ENCODE peak calls at places on chromosomes 11 and 22, in six cellular contexts. Y is SJSA1, Q is spleen, P is left lung, Z is psoas muscle, D is keratinocyte. X is an unnamed sample.

GRCh38 chr11:11425806-11426205 is 72.8 kb upstream of the CSNK2A3 start:
- DNase-seq in D (no peak), Z (no peak), P (no peak), Q (no peak), Y (no peak), X (no peak)

GRCh38 chr22:32325416-32325801 is 32.3 kb upstream of the RFPL3 start:
- DNase-seq in Z (no peak), Q (peak), Y (no peak), P (no peak), D (no peak), X (no peak)

GRCh38 chr11:72491001-72491400 is 56.7 kb upstream of the CLPB start:
- DNase-seq in D (no peak), Y (no peak), Z (no peak), Q (no peak), P (no peak), X (no peak)

GRCh38 chr22:50443202-50443601 is 31.6 kb downstream of the SBF1 start:
- DNase-seq in Y (no peak), D (no peak), P (peak), Q (no peak), Z (peak), X (no peak)

GRCh38 chr22:40392618-40393017 is 22.2 kb downstream of the SGSM3 start:
- DNase-seq in D (no peak), Z (no peak), P (no peak), Y (no peak), Q (no peak), X (no peak)

GRCh38 chr11:112658521-112658920 is 302.7 kb upstream of the NCAM1 start:
- DNase-seq in Q (no peak), Z (no peak), Y (no peak), D (no peak), P (no peak), X (no peak)

GRCh38 chr11:13468750-13469149 is 5.7 kb upstream of the BTBD10 start:
- DNase-seq in Q (no peak), Z (no peak), P (no peak), Y (no peak), D (no peak), X (no peak)

GRCh38 chr11:42631223-42631843 is 680.5 kb upstream of the API5 start:
- DNase-seq in Y (peak), Q (no peak), Z (no peak), P (no peak), D (peak), X (peak)

GRCh38 chr22:27438271-27438980 is 363.1 kb downstream of the MN1 start:
- DNase-seq in Z (no peak), P (peak), D (no peak), Q (no peak), Y (no peak), X (no peak)

GRCh38 chr11:23403210-23404185 is 543.2 kb upstream of the CCDC179 start:
- DNase-seq in P (peak), Y (no peak), D (no peak), Q (no peak), Z (no peak), X (no peak)

GRCh38 chr11:109668973-109669634 is 247.1 kb downstream of the C11orf87 start:
- DNase-seq in Z (no peak), Y (no peak), P (no peak), Q (no peak), D (peak), X (no peak)

GRCh38 chr22:19964701-19965386 is 23.2 kb upstream of the TXNRD2 start:
- DNase-seq in D (no peak), Y (no peak), Q (no peak), P (peak), Z (no peak), X (no peak)

GRCh38 chr11:11568651-11569229 is 53.1 kb downstream of the GALNT18 start:
- DNase-seq in P (no peak), Z (no peak), D (peak), Y (no peak), Q (no peak), X (peak)

GRCh38 chr11:133269272-133269671 is 263.0 kb downstream of the OPCML start:
- DNase-seq in Y (no peak), P (no peak), Q (no peak), Z (no peak), D (no peak), X (no peak)

GRCh38 chr11:12108875-12109453 is 1.4 kb upstream of the MICAL2 start:
- DNase-seq in P (no peak), Y (no peak), Q (no peak), Z (no peak), D (no peak), X (no peak)

GRCh38 chr11:78031629-78032028 is 8.6 kb upstream of the KCTD14 start:
- DNase-seq in Y (no peak), Z (no peak), Q (no peak), D (no peak), P (no peak), X (no peak)

GRCh38 chr22:31081963-31082605 is 966 bp downstream of the SMTN start:
- DNase-seq in Y (peak), P (no peak), D (no peak), Z (peak), Q (no peak), X (no peak)

GRCh38 chr22:28246392-28246791 is 327.3 kb upstream of the PITPNB start:
- DNase-seq in Y (no peak), Q (no peak), D (no peak), P (no peak), Z (no peak), X (no peak)

GRCh38 chr11:44971185-44971584 is 20.5 kb upstream of the TP53I11 start:
- DNase-seq in Y (no peak), Q (no peak), P (no peak), D (no peak), Z (no peak), X (no peak)